ENCODE peak calls at places on chromosomes 12 and 14, in nine cellular contexts. N is AG04450; V is lower lobe of right lung; G is neural progenitor cell; W is dorsolateral prefrontal cortex; M is CD4-positive, alpha-beta memory T cell; Z is uterus; A is suprapubic skin; P is body of pancreas. X is an unnamed sample.

GRCh38 chr12:84172823-84173424 is 739.7 kb downstream of the SLC6A15 start:
- DNase-seq in N (no peak), V (peak), G (no peak), W (no peak), M (no peak), Z (no peak), A (no peak), P (no peak), X (no peak)

GRCh38 chr14:100592461-100592871 is 5.2 kb upstream of the BEGAIN start:
- DNase-seq in N (no peak), V (peak), G (no peak), W (no peak), M (no peak), Z (no peak), A (peak), P (peak), X (no peak)

GRCh38 chr12:21476949-21477348 is 24.5 kb downstream of the RECQL start:
- DNase-seq in N (peak), V (no peak), G (no peak), W (no peak), M (no peak), Z (no peak), A (no peak), P (no peak), X (no peak)

GRCh38 chr14:54322668-54323380 is 74.0 kb upstream of the CDKN3 start:
- DNase-seq in N (no peak), V (no peak), G (no peak), W (no peak), M (no peak), Z (no peak), A (no peak), P (no peak), X (peak)

GRCh38 chr14:33348510-33348909 is 409.8 kb downstream of the NPAS3 start:
- DNase-seq in N (no peak), V (no peak), G (no peak), W (no peak), M (no peak), Z (no peak), A (no peak), P (no peak), X (no peak)

GRCh38 chr12:139585-139984 is 73.0 kb downstream of the IQSEC3 start:
- DNase-seq in N (no peak), V (peak), G (peak), W (no peak), M (no peak), Z (no peak), A (no peak), P (no peak), X (no peak)

GRCh38 chr14:22393796-22394195 is 195.2 kb downstream of the DAD1 start:
- DNase-seq in N (no peak), V (no peak), G (no peak), W (no peak), M (no peak), Z (no peak), A (no peak), P (no peak), X (no peak)

GRCh38 chr14:50736932-50737419 is 68.9 kb upstream of the SAV1 start:
- DNase-seq in N (no peak), V (no peak), G (no peak), W (no peak), M (no peak), Z (no peak), A (no peak), P (no peak), X (no peak)

GRCh38 chr14:24093901-24094838 is at the start of gene PCK2:
- DNase-seq in N (peak), V (peak), G (peak), W (peak), M (peak), Z (peak), A (peak), P (peak), X (peak)

GRCh38 chr14:31566456-31566855 is 5.3 kb downstream of the NUBPL start:
- DNase-seq in N (no peak), V (no peak), G (no peak), W (no peak), M (no peak), Z (no peak), A (no peak), P (no peak), X (no peak)

GRCh38 chr12:19739195-19739776 is 300.0 kb downstream of the AEBP2 start:
- DNase-seq in N (peak), V (no peak), G (peak), W (peak), M (no peak), Z (peak), A (no peak), P (peak), X (no peak)

GRCh38 chr12:82896979-82897378 is 210.3 kb downstream of the TMTC2 start:
- DNase-seq in N (no peak), V (no peak), G (no peak), W (no peak), M (no peak), Z (no peak), A (no peak), P (peak), X (no peak)

GRCh38 chr14:103386632-103387329 is 1.6 kb downstream of the MARK3 start:
- DNase-seq in N (no peak), V (no peak), G (peak), W (no peak), M (no peak), Z (no peak), A (no peak), P (no peak), X (no peak)

GRCh38 chr12:42859612-42860011 is 270.1 kb upstream of the PRICKLE1 start:
- DNase-seq in N (no peak), V (no peak), G (no peak), W (no peak), M (no peak), Z (no peak), A (no peak), P (peak), X (no peak)

GRCh38 chr14:88255196-88255595 is 67.9 kb downstream of the KCNK10 start:
- DNase-seq in N (no peak), V (no peak), G (no peak), W (no peak), M (no peak), Z (no peak), A (no peak), P (no peak), X (no peak)

GRCh38 chr12:103626498-103626897 is 39.4 kb downstream of the STAB2 start:
- DNase-seq in N (no peak), V (no peak), G (peak), W (peak), M (no peak), Z (peak), A (no peak), P (peak), X (peak)

GRCh38 chr12:132140501-132140900 is 3.6 kb downstream of the DDX51 start:
- DNase-seq in N (no peak), V (no peak), G (no peak), W (no peak), M (no peak), Z (peak), A (no peak), P (no peak), X (no peak)

GRCh38 chr12:125050868-125051267 is 14.4 kb upstream of the AACS start:
- DNase-seq in N (no peak), V (no peak), G (no peak), W (no peak), M (no peak), Z (no peak), A (no peak), P (no peak), X (no peak)

GRCh38 chr12:10190558-10191388 is 11.9 kb downstream of the TMEM52B start:
- DNase-seq in N (no peak), V (peak), G (peak), W (peak), M (peak), Z (peak), A (no peak), P (peak), X (peak)

GRCh38 chr14:22820731-22821130 is 5.5 kb upstream of the SLC7A7 start:
- DNase-seq in N (no peak), V (no peak), G (no peak), W (no peak), M (no peak), Z (no peak), A (no peak), P (no peak), X (no peak)

GRCh38 chr14:81268016-81268416 is 47.3 kb upstream of the GTF2A1 start:
- DNase-seq in N (no peak), V (no peak), G (no peak), W (no peak), M (no peak), Z (no peak), A (no peak), P (no peak), X (no peak)

GRCh38 chr14:96038558-96038919 is 623 bp upstream of the C14orf132 start:
- DNase-seq in N (no peak), V (no peak), G (peak), W (no peak), M (no peak), Z (no peak), A (no peak), P (no peak), X (no peak)

GRCh38 chr14:25046301-25046943 is 3.5 kb downstream of the STXBP6 start:
- DNase-seq in N (no peak), V (no peak), G (no peak), W (no peak), M (no peak), Z (no peak), A (no peak), P (peak), X (no peak)

GRCh38 chr12:68236421-68237059 is 10.9 kb upstream of the IL26 start:
- DNase-seq in N (no peak), V (no peak), G (no peak), W (no peak), M (peak), Z (no peak), A (no peak), P (peak), X (no peak)

GRCh38 chr12:63916561-63917476 is 72.3 kb downstream of the SRGAP1 start:
- DNase-seq in N (no peak), V (no peak), G (no peak), W (no peak), M (no peak), Z (no peak), A (no peak), P (no peak), X (no peak)

GRCh38 chr14:75249251-75249957 is 29.2 kb upstream of the FOS start:
- DNase-seq in N (no peak), V (peak), G (peak), W (no peak), M (peak), Z (no peak), A (no peak), P (peak), X (no peak)

GRCh38 chr12:71392521-71393145 is 47.0 kb upstream of the LGR5 start:
- DNase-seq in N (peak), V (no peak), G (peak), W (no peak), M (no peak), Z (no peak), A (no peak), P (peak), X (no peak)

GRCh38 chr12:117063162-117063911 is 35.9 kb downstream of the TESC start:
- DNase-seq in N (no peak), V (no peak), G (no peak), W (no peak), M (no peak), Z (no peak), A (no peak), P (no peak), X (no peak)

GRCh38 chr14:34693228-34693939 is 21.0 kb downstream of the CFL2 start:
- DNase-seq in N (no peak), V (peak), G (peak), W (peak), M (no peak), Z (no peak), A (no peak), P (peak), X (peak)

GRCh38 chr12:117343849-117344248 is 17.6 kb downstream of the NOS1 start:
- DNase-seq in N (no peak), V (no peak), G (no peak), W (no peak), M (no peak), Z (no peak), A (no peak), P (no peak), X (no peak)

GRCh38 chr14:54566410-54567223 is at the start of gene SAMD4A:
- DNase-seq in N (peak), V (peak), G (peak), W (peak), M (peak), Z (peak), A (peak), P (peak), X (peak)

GRCh38 chr12:126424696-126425095 is 1359.5 kb downstream of the AACS start:
- DNase-seq in N (no peak), V (no peak), G (no peak), W (no peak), M (no peak), Z (no peak), A (no peak), P (no peak), X (no peak)

GRCh38 chr14:32286602-32287001 is 42.5 kb upstream of the AKAP6 start:
- DNase-seq in N (no peak), V (no peak), G (no peak), W (no peak), M (no peak), Z (no peak), A (no peak), P (no peak), X (no peak)

GRCh38 chr12:30806989-30807694 is 52.4 kb upstream of the CAPRIN2 start:
- DNase-seq in N (no peak), V (no peak), G (peak), W (peak), M (no peak), Z (peak), A (no peak), P (peak), X (no peak)

GRCh38 chr14:94665544-94665943 is 53.4 kb downstream of the SERPINA3 start:
- DNase-seq in N (no peak), V (no peak), G (no peak), W (no peak), M (no peak), Z (no peak), A (no peak), P (no peak), X (no peak)

GRCh38 chr14:21071225-21072041 is 1.3 kb downstream of the ARHGEF40 start:
- DNase-seq in N (peak), V (peak), G (peak), W (peak), M (peak), Z (peak), A (peak), P (peak), X (peak)

GRCh38 chr14:56044196-56044595 is 74.0 kb upstream of the PELI2 start:
- DNase-seq in N (no peak), V (no peak), G (no peak), W (no peak), M (no peak), Z (no peak), A (no peak), P (no peak), X (no peak)

GRCh38 chr14:56046546-56046945 is 71.7 kb upstream of the PELI2 start:
- DNase-seq in N (no peak), V (no peak), G (no peak), W (no peak), M (no peak), Z (no peak), A (no peak), P (no peak), X (no peak)

GRCh38 chr14:56046999-56047398 is 71.2 kb upstream of the PELI2 start:
- DNase-seq in N (no peak), V (no peak), G (no peak), W (no peak), M (no peak), Z (no peak), A (no peak), P (no peak), X (no peak)
- H3K27ac ChIP-seq in N (no peak), V (no peak), G (no peak), W (no peak), M (no peak), Z (no peak), A (no peak), P (no peak), X (no peak)

GRCh38 chr12:89384050-89384749 is 31.9 kb upstream of the DUSP6 start:
- DNase-seq in N (peak), V (peak), G (peak), W (peak), M (no peak), Z (peak), A (peak), P (peak), X (peak)
- H3K27ac ChIP-seq in N (peak), V (peak), G (no peak), W (peak), M (no peak), Z (peak), A (peak), P (peak), X (peak)

GRCh38 chr14:73057939-73058223 is 453 bp upstream of the RBM25 start:
- DNase-seq in N (no peak), V (no peak), G (no peak), W (no peak), M (no peak), Z (no peak), A (no peak), P (no peak), X (no peak)
- H3K27ac ChIP-seq in N (peak), V (peak), G (peak), W (peak), M (peak), Z (peak), A (peak), P (peak), X (peak)

GRCh38 chr14:69612759-69613145 is 1.4 kb downstream of the SUSD6 start:
- DNase-seq in N (no peak), V (no peak), G (no peak), W (no peak), M (no peak), Z (no peak), A (no peak), P (no peak), X (no peak)
- H3K27ac ChIP-seq in N (peak), V (peak), G (no peak), W (peak), M (peak), Z (peak), A (peak), P (peak), X (peak)

GRCh38 chr14:59339526-59339925 is 125.7 kb downstream of the GPR135 start:
- DNase-seq in N (no peak), V (no peak), G (peak), W (no peak), M (no peak), Z (no peak), A (no peak), P (no peak), X (no peak)

GRCh38 chr14:59343585-59343984 is 121.6 kb downstream of the GPR135 start:
- DNase-seq in N (no peak), V (no peak), G (no peak), W (peak), M (no peak), Z (no peak), A (no peak), P (peak), X (peak)

GRCh38 chr14:59344711-59345455 is 120.3 kb downstream of the GPR135 start:
- DNase-seq in N (no peak), V (no peak), G (peak), W (no peak), M (no peak), Z (no peak), A (no peak), P (no peak), X (no peak)

GRCh38 chr14:59342108-59342507 is 123.1 kb downstream of the GPR135 start:
- DNase-seq in N (no peak), V (no peak), G (no peak), W (no peak), M (no peak), Z (no peak), A (no peak), P (no peak), X (no peak)

DNA sequence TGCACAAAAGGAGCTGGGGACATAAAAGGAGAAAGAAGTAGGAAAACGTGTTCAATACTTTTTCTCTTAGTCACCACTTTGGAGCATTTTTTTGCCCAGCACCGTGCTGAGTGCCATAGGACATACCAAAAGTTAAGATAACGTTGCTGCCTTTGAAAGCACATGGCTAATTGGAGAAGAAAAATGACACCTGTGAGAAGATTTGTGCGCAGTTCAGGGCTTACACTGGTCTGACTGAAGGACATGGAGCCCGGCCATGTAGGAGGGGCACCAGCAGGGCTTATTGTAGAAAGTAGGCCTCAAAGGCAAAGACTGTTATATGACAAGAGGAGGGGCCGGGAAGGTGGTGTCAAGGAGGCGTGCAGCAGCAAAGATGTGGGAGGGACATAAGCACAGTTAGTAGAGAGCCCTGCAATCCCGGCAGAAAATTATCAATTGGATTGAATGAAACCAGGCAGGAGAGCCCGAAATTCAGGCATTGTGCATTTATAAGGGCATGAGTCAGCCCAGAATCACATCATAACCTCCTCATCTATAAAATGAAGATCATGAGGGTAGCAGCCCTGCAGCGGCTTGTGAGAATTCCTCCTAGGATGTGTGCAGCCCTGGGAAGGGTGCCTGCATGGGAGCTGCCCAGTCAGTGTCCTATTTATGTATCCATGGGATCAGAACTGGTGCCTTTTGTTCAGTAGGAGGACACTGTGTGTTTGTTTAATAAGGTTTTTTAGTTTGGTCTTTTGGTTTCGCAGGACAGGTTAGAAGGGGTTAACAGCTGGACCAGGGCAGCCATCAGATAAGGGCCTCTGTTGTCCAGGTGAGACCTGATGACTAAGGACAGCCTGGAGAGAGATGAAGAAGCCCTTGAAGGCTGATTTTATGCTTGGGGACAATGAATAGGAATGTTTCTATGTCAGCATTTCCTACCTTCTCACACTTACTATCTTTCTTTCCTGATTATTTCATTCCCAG is 122.4 kb downstream of the GPR135 start:
- DNase-seq in N (no peak), V (no peak), G (no peak), W (no peak), M (no peak), Z (no peak), A (no peak), P (peak), X (peak)
- H3K27ac ChIP-seq in N (no peak), V (no peak), G (no peak), W (peak), M (no peak), Z (peak), A (no peak), P (no peak), X (peak)

DNA sequence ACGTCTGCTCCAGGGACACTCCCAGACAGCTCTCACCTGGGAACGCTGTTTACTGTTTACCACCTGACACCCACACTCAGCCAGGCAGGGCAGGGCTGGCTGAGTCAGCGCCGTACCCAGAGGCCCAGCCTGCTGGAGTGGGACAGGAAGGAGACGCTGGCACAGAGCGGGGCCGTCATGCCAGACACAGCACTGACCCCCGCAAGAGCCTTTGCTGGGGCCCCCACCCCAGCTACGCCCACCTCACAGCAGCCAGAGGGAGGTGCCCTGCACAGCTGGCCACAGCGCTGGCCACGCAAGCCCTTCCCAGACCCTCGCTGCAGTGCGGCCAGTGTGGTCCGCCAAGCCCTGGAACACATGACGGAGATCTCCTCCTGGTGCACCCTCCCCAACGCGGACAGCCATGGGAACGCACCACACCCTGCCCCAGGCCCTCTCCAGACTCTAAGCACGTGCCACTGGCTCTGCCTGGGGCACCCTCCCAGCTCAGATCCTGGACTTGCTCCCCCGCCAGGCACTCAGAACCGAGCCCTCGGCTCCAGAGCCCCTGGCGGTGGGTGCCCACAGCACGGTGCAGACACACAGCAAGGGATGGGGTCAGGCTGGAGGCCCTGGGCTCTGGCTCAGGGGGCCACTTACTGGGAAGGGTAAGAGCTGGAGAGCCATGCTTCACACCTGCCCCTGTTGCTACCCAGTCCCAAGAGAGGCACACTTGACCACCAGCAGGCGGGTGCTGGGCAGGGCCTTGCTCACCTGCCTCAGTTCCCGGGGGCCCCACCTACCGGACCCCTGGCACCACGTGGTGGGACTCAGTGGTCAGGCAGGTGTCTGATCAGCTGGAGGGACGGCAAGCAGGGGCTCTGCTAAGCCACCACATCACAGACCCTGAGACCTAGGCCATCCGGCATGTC is 5.6 kb downstream of the AHNAK2 start:
- DNase-seq in N (no peak), V (peak), G (no peak), W (no peak), M (no peak), Z (peak), A (peak), P (peak), X (peak)
- H3K27ac ChIP-seq in N (peak), V (peak), G (no peak), W (peak), M (no peak), Z (peak), A (peak), P (peak), X (peak)

X was measured in left ventricle myocardium inferior.